ENCODE peak calls at places on chromosomes 11 and 22, in seven cellular contexts. One of them, this sample, is unnamed.
A peak's percentile ranks its signal among the peaks of the same experiment; 100 is the strongest.

GRCh38 chr22:30922151-30922611 is 46.4 kb downstream of the MORC2 start:
- DNase-seq in endothelial cell of umbilical vein: peak; percentile 60
- DNase-seq in HepG2: no peak
- DNase-seq in A549: peak; percentile 23
- DNase-seq in HCT116: no peak
- DNase-seq in SK-N-SH: peak; percentile 70
- DNase-seq in K562: no peak
- DNase-seq in this sample: peak; percentile 91

GRCh38 chr22:50714150-50714549 is 23.9 kb upstream of the ACR start:
- DNase-seq in endothelial cell of umbilical vein: no peak
- DNase-seq in HepG2: no peak
- DNase-seq in A549: no peak
- DNase-seq in HCT116: no peak
- DNase-seq in SK-N-SH: no peak
- DNase-seq in K562: no peak
- DNase-seq in this sample: no peak

GRCh38 chr22:42190274-42190673 is 59.7 kb upstream of the CYP2D6 start:
- DNase-seq in endothelial cell of umbilical vein: no peak
- DNase-seq in HepG2: peak; percentile 70
- DNase-seq in A549: peak; percentile 20
- DNase-seq in HCT116: no peak
- DNase-seq in SK-N-SH: no peak
- DNase-seq in K562: no peak
- DNase-seq in this sample: no peak

GRCh38 chr11:125166347-125166841 is 1.8 kb downstream of the PKNOX2 start:
- DNase-seq in endothelial cell of umbilical vein: no peak
- DNase-seq in HepG2: no peak
- DNase-seq in A549: no peak
- DNase-seq in HCT116: no peak
- DNase-seq in SK-N-SH: peak; percentile 52
- DNase-seq in K562: no peak
- DNase-seq in this sample: no peak

GRCh38 chr22:40720538-40721256 is 41.4 kb downstream of the MCHR1 start:
- DNase-seq in endothelial cell of umbilical vein: no peak
- DNase-seq in HepG2: no peak
- DNase-seq in A549: peak; percentile 21
- DNase-seq in HCT116: no peak
- DNase-seq in SK-N-SH: no peak
- DNase-seq in K562: no peak
- DNase-seq in this sample: no peak

GRCh38 chr11:29962243-29962642 is 54.6 kb downstream of the KCNA4 start:
- DNase-seq in endothelial cell of umbilical vein: no peak
- DNase-seq in HepG2: no peak
- DNase-seq in A549: peak; percentile 37
- DNase-seq in HCT116: peak; percentile 1
- DNase-seq in SK-N-SH: no peak
- DNase-seq in K562: no peak
- DNase-seq in this sample: peak; percentile 23

GRCh38 chr22:46639843-46640242 is 19.7 kb downstream of the GRAMD4 start:
- DNase-seq in endothelial cell of umbilical vein: no peak
- DNase-seq in HepG2: no peak
- DNase-seq in A549: no peak
- DNase-seq in HCT116: no peak
- DNase-seq in SK-N-SH: no peak
- DNase-seq in K562: no peak
- DNase-seq in this sample: no peak

GRCh38 chr11:64854534-64855502 is 10.4 kb upstream of the CDC42BPG start:
- DNase-seq in endothelial cell of umbilical vein: peak; percentile 91
- DNase-seq in HepG2: peak; percentile 80
- DNase-seq in A549: peak; percentile 97
- DNase-seq in HCT116: peak; percentile 91
- DNase-seq in SK-N-SH: no peak
- DNase-seq in K562: peak; percentile 82
- DNase-seq in this sample: peak; percentile 75

GRCh38 chr11:6607190-6607635 is 3.6 kb downstream of the ILK start:
- DNase-seq in endothelial cell of umbilical vein: no peak
- DNase-seq in HepG2: no peak
- DNase-seq in A549: no peak
- DNase-seq in HCT116: no peak
- DNase-seq in SK-N-SH: no peak
- DNase-seq in K562: no peak
- DNase-seq in this sample: no peak

GRCh38 chr11:44570411-44571155 is 5.1 kb downstream of the CD82 start:
- DNase-seq in endothelial cell of umbilical vein: no peak
- DNase-seq in HepG2: no peak
- DNase-seq in A549: no peak
- DNase-seq in HCT116: no peak
- DNase-seq in SK-N-SH: peak; percentile 2
- DNase-seq in K562: no peak
- DNase-seq in this sample: no peak

GRCh38 chr11:134071766-134072403 is 3.0 kb downstream of the JAM3 start:
- DNase-seq in endothelial cell of umbilical vein: no peak
- DNase-seq in HepG2: no peak
- DNase-seq in A549: no peak
- DNase-seq in HCT116: no peak
- DNase-seq in SK-N-SH: no peak
- DNase-seq in K562: no peak
- DNase-seq in this sample: no peak

GRCh38 chr11:13769188-13769587 is 100.7 kb downstream of the FAR1 start:
- DNase-seq in endothelial cell of umbilical vein: no peak
- DNase-seq in HepG2: peak; percentile 5
- DNase-seq in A549: no peak
- DNase-seq in HCT116: no peak
- DNase-seq in SK-N-SH: no peak
- DNase-seq in K562: no peak
- DNase-seq in this sample: no peak

GRCh38 chr11:1309498-1310314 is at the start of gene TOLLIP:
- DNase-seq in endothelial cell of umbilical vein: peak; percentile 96
- DNase-seq in HepG2: peak; percentile 82
- DNase-seq in A549: peak; percentile 92
- DNase-seq in HCT116: peak; percentile 74
- DNase-seq in SK-N-SH: peak; percentile 100
- DNase-seq in K562: peak; percentile 100
- DNase-seq in this sample: peak; percentile 91

GRCh38 chr11:63906585-63906984 is 10.4 kb downstream of the RCOR2 start:
- DNase-seq in endothelial cell of umbilical vein: no peak
- DNase-seq in HepG2: no peak
- DNase-seq in A549: no peak
- DNase-seq in HCT116: no peak
- DNase-seq in SK-N-SH: peak; percentile 81
- DNase-seq in K562: peak; percentile 71
- DNase-seq in this sample: peak; percentile 59

GRCh38 chr11:82796970-82797594 is 63.4 kb upstream of the FAM181B start:
- DNase-seq in endothelial cell of umbilical vein: no peak
- DNase-seq in HepG2: no peak
- DNase-seq in A549: no peak
- DNase-seq in HCT116: no peak
- DNase-seq in SK-N-SH: no peak
- DNase-seq in K562: no peak
- DNase-seq in this sample: no peak

GRCh38 chr11:6345356-6345755 is 25.1 kb upstream of the CAVIN3 start:
- DNase-seq in endothelial cell of umbilical vein: no peak
- DNase-seq in HepG2: no peak
- DNase-seq in A549: no peak
- DNase-seq in HCT116: no peak
- DNase-seq in SK-N-SH: no peak
- DNase-seq in K562: no peak
- DNase-seq in this sample: no peak

GRCh38 chr11:1348748-1349073 is 39.3 kb upstream of the TOLLIP start:
- DNase-seq in endothelial cell of umbilical vein: no peak
- DNase-seq in HepG2: no peak
- DNase-seq in A549: no peak
- DNase-seq in HCT116: no peak
- DNase-seq in SK-N-SH: no peak
- DNase-seq in K562: no peak
- DNase-seq in this sample: no peak

GRCh38 chr11:57223601-57224000 is 13.4 kb downstream of the APLNR start:
- DNase-seq in endothelial cell of umbilical vein: no peak
- DNase-seq in HepG2: no peak
- DNase-seq in A549: no peak
- DNase-seq in HCT116: no peak
- DNase-seq in SK-N-SH: no peak
- DNase-seq in K562: no peak
- DNase-seq in this sample: no peak

GRCh38 chr11:69992943-69993694 is 85.0 kb upstream of the ANO1 start:
- DNase-seq in endothelial cell of umbilical vein: no peak
- DNase-seq in HepG2: no peak
- DNase-seq in A549: no peak
- DNase-seq in HCT116: no peak
- DNase-seq in SK-N-SH: no peak
- DNase-seq in K562: no peak
- DNase-seq in this sample: no peak

GRCh38 chr11:9078113-9079041 is 13.0 kb downstream of the SCUBE2 start:
- DNase-seq in endothelial cell of umbilical vein: no peak
- DNase-seq in HepG2: no peak
- DNase-seq in A549: no peak
- DNase-seq in HCT116: no peak
- DNase-seq in SK-N-SH: no peak
- DNase-seq in K562: no peak
- DNase-seq in this sample: no peak

GRCh38 chr11:74819400-74819799 is 70.8 kb downstream of the RNF169 start:
- DNase-seq in endothelial cell of umbilical vein: peak; percentile 44
- DNase-seq in HepG2: peak; percentile 56
- DNase-seq in A549: no peak
- DNase-seq in HCT116: no peak
- DNase-seq in SK-N-SH: no peak
- DNase-seq in K562: no peak
- DNase-seq in this sample: no peak

GRCh38 chr11:46674463-46675287 is 25.7 kb downstream of the ARHGAP1 start:
- DNase-seq in endothelial cell of umbilical vein: no peak
- DNase-seq in HepG2: peak; percentile 53
- DNase-seq in A549: no peak
- DNase-seq in HCT116: no peak
- DNase-seq in SK-N-SH: peak; percentile 58
- DNase-seq in K562: peak; percentile 45
- DNase-seq in this sample: peak; percentile 97

GRCh38 chr11:124915541-124916369 is 3.3 kb upstream of the HEPN1 start:
- DNase-seq in endothelial cell of umbilical vein: peak; percentile 60
- DNase-seq in HepG2: no peak
- DNase-seq in A549: no peak
- DNase-seq in HCT116: no peak
- DNase-seq in SK-N-SH: no peak
- DNase-seq in K562: no peak
- DNase-seq in this sample: no peak

GRCh38 chr22:17633217-17633997 is 4.9 kb upstream of the ATP6V1E1 start:
- DNase-seq in endothelial cell of umbilical vein: no peak
- DNase-seq in HepG2: peak; percentile 85
- DNase-seq in A549: peak; percentile 66
- DNase-seq in HCT116: peak; percentile 87
- DNase-seq in SK-N-SH: no peak
- DNase-seq in K562: peak; percentile 41
- DNase-seq in this sample: no peak

GRCh38 chr11:60912223-60912850 is 1.6 kb upstream of the TMEM109 start:
- DNase-seq in endothelial cell of umbilical vein: no peak
- DNase-seq in HepG2: no peak
- DNase-seq in A549: no peak
- DNase-seq in HCT116: no peak
- DNase-seq in SK-N-SH: no peak
- DNase-seq in K562: no peak
- DNase-seq in this sample: no peak

GRCh38 chr11:100525635-100526034 is 161.5 kb upstream of the ARHGAP42 start:
- DNase-seq in endothelial cell of umbilical vein: no peak
- DNase-seq in HepG2: no peak
- DNase-seq in A549: peak; percentile 3
- DNase-seq in HCT116: peak; percentile 3
- DNase-seq in SK-N-SH: no peak
- DNase-seq in K562: no peak
- DNase-seq in this sample: peak; percentile 22
- TF ChIP-seq CTCF in endothelial cell of umbilical vein: no peak
- TF ChIP-seq CTCF in HepG2: peak; percentile 14
- TF ChIP-seq CTCF in A549: no peak
- TF ChIP-seq CTCF in HCT116: peak; percentile 8
- TF ChIP-seq CTCF in SK-N-SH: no peak
- TF ChIP-seq CTCF in K562: no peak
- TF ChIP-seq CTCF in this sample: peak; percentile 44

DNA sequence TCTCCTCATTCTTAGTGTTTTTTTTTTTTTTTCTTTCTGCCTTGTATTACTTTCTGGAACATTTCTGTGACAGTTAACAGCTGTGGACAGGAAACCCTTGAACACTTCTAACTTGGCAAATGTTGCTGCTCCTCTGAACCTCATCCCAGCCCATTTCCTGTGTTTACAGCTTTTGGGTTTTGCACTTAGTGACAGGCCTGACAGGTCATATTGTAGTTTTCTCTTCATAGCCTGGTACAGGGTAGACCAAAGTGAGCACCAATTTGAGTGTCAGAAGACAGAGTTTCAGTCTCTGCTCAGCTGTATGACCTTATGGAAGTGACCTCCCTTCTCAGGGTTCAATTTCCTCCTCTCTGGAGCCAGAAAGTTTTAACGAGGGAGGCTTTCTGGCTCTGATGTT is 91.6 kb downstream of the STIM1 start:
- DNase-seq in endothelial cell of umbilical vein: peak; percentile 77
- DNase-seq in HepG2: no peak
- DNase-seq in A549: no peak
- DNase-seq in HCT116: no peak
- DNase-seq in SK-N-SH: no peak
- DNase-seq in K562: no peak
- DNase-seq in this sample: peak; percentile 42
- H3K4me3 ChIP-seq in endothelial cell of umbilical vein: no peak overlapping the region
- H3K4me3 ChIP-seq in HepG2: no peak overlapping the region
- H3K4me3 ChIP-seq in A549: no peak overlapping the region
- H3K4me3 ChIP-seq in HCT116: no peak overlapping the region
- H3K4me3 ChIP-seq in SK-N-SH: no peak overlapping the region
- H3K4me3 ChIP-seq in K562: no peak overlapping the region
- H3K4me3 ChIP-seq in this sample: no peak overlapping the region

GRCh38 chr11:28673687-28674431 is 565.7 kb downstream of the METTL15 start:
- DNase-seq in endothelial cell of umbilical vein: no peak
- DNase-seq in HepG2: no peak
- DNase-seq in A549: no peak
- DNase-seq in HCT116: peak; percentile 54
- DNase-seq in SK-N-SH: no peak
- DNase-seq in K562: no peak
- DNase-seq in this sample: no peak

GRCh38 chr11:28671326-28671725 is 563.1 kb downstream of the METTL15 start:
- DNase-seq in endothelial cell of umbilical vein: no peak
- DNase-seq in HepG2: no peak
- DNase-seq in A549: no peak
- DNase-seq in HCT116: no peak
- DNase-seq in SK-N-SH: no peak
- DNase-seq in K562: no peak
- DNase-seq in this sample: no peak

GRCh38 chr11:28677719-28678118 is 569.5 kb downstream of the METTL15 start:
- DNase-seq in endothelial cell of umbilical vein: no peak
- DNase-seq in HepG2: no peak
- DNase-seq in A549: no peak
- DNase-seq in HCT116: no peak
- DNase-seq in SK-N-SH: no peak
- DNase-seq in K562: no peak
- DNase-seq in this sample: no peak

GRCh38 chr11:28675183-28675582 is 567.0 kb downstream of the METTL15 start:
- DNase-seq in endothelial cell of umbilical vein: no peak
- DNase-seq in HepG2: no peak
- DNase-seq in A549: no peak
- DNase-seq in HCT116: no peak
- DNase-seq in SK-N-SH: no peak
- DNase-seq in K562: no peak
- DNase-seq in this sample: no peak

GRCh38 chr11:28674432-28675076 is 566.4 kb downstream of the METTL15 start:
- DNase-seq in endothelial cell of umbilical vein: peak; percentile 8
- DNase-seq in HepG2: no peak
- DNase-seq in A549: peak; percentile 27
- DNase-seq in HCT116: peak; percentile 48
- DNase-seq in SK-N-SH: peak; percentile 28
- DNase-seq in K562: no peak
- DNase-seq in this sample: peak; percentile 24
- TF ChIP-seq MAX in endothelial cell of umbilical vein: no peak
- TF ChIP-seq MAX in HepG2: no peak
- TF ChIP-seq MAX in A549: no peak
- TF ChIP-seq MAX in HCT116: no peak
- TF ChIP-seq MAX in SK-N-SH: no peak
- TF ChIP-seq MAX in K562: no peak
- TF ChIP-seq MAX in this sample: no peak

GRCh38 chr11:93648168-93648567 is 13.3 kb upstream of the CEP295 start:
- DNase-seq in endothelial cell of umbilical vein: peak; percentile 7
- DNase-seq in HepG2: peak; percentile 30
- DNase-seq in A549: peak; percentile 17
- DNase-seq in HCT116: no peak
- DNase-seq in SK-N-SH: no peak
- DNase-seq in K562: no peak
- DNase-seq in this sample: peak; percentile 49
- TF ChIP-seq CTCF in endothelial cell of umbilical vein: no peak
- TF ChIP-seq CTCF in HepG2: peak; percentile 75
- TF ChIP-seq CTCF in A549: peak; percentile 35
- TF ChIP-seq CTCF in HCT116: peak; percentile 22
- TF ChIP-seq CTCF in SK-N-SH: peak; percentile 37
- TF ChIP-seq CTCF in K562: peak; percentile 27
- TF ChIP-seq CTCF in this sample: peak; percentile 49

This sample was measured in NB4.